ENCODE peak calls at places on chromosomes 6 and 20, in seven cellular contexts. F is GM23338, I is HCT116, S is OCI-LY7, R is neural progenitor cell, O is MM.1S, X is SK-N-SH. Y is an unnamed sample.

GRCh38 chr6:16503919-16504554 is 257.2 kb downstream of the ATXN1 start:
- DNase-seq in F (no peak), I (no peak), S (no peak), R (no peak), O (peak; percentile 67), X (no peak), Y (no peak)

GRCh38 chr20:42102000-42102399 is 483.8 kb upstream of the CHD6 start:
- DNase-seq in F (no peak), I (no peak), S (no peak), R (no peak), O (no peak), X (peak; percentile 51), Y (no peak)

GRCh38 chr6:122657601-122658000 is 47.4 kb downstream of the PKIB start:
- DNase-seq in F (no peak), I (no peak), S (no peak), R (no peak), O (no peak), X (no peak), Y (no peak)

GRCh38 chr6:124099520-124099919 is 295.9 kb downstream of the NKAIN2 start:
- DNase-seq in F (peak; percentile 49), I (no peak), S (no peak), R (peak; percentile 72), O (no peak), X (no peak), Y (no peak)

GRCh38 chr20:44151621-44152416 is 35.2 kb downstream of the JPH2 start:
- DNase-seq in F (no peak), I (peak; percentile 51), S (no peak), R (no peak), O (no peak), X (no peak), Y (peak; percentile 38)

GRCh38 chr6:30752164-30752927 is 8.0 kb upstream of the IER3 start:
- DNase-seq in F (no peak), I (peak; percentile 99), S (no peak), R (no peak), O (no peak), X (peak; percentile 64), Y (peak; percentile 91)

GRCh38 chr6:35080016-35080680 is 61.0 kb downstream of the TCP11 start:
- DNase-seq in F (no peak), I (no peak), S (no peak), R (no peak), O (no peak), X (no peak), Y (no peak)

GRCh38 chr6:39341942-39342341 is 19.4 kb upstream of the KCNK16 start:
- DNase-seq in F (no peak), I (no peak), S (no peak), R (no peak), O (no peak), X (no peak), Y (no peak)

GRCh38 chr6:133645000-133645619 is 243.8 kb upstream of the TCF21 start:
- DNase-seq in F (no peak), I (no peak), S (no peak), R (no peak), O (no peak), X (no peak), Y (peak; percentile 44)

GRCh38 chr6:169363590-169363989 is 109.9 kb upstream of the THBS2 start:
- DNase-seq in F (no peak), I (no peak), S (no peak), R (no peak), O (no peak), X (no peak), Y (no peak)

GRCh38 chr6:35181933-35182612 is 31.7 kb upstream of the SCUBE3 start:
- DNase-seq in F (peak; percentile 73), I (peak; percentile 86), S (no peak), R (peak; percentile 32), O (no peak), X (peak; percentile 64), Y (peak; percentile 65)

GRCh38 chr20:53331151-53331973 is 262.3 kb downstream of the ZNF217 start:
- DNase-seq in F (peak; percentile 32), I (peak; percentile 28), S (no peak), R (no peak), O (no peak), X (peak; percentile 15), Y (peak; percentile 23)

GRCh38 chr6:133889557-133890301 is 816 bp downstream of the TCF21 start:
- DNase-seq in F (peak; percentile 63), I (no peak), S (no peak), R (peak; percentile 79), O (no peak), X (peak; percentile 45), Y (peak; percentile 43)

GRCh38 chr20:9457055-9457454 is 57.3 kb upstream of the LAMP5 start:
- DNase-seq in F (no peak), I (no peak), S (no peak), R (no peak), O (peak; percentile 19), X (no peak), Y (no peak)

GRCh38 chr20:5039255-5039657 is 37.9 kb upstream of the SLC23A2 start:
- DNase-seq in F (no peak), I (no peak), S (no peak), R (no peak), O (no peak), X (no peak), Y (no peak)

GRCh38 chr6:163694988-163695942 is 280.7 kb downstream of the QKI start:
- DNase-seq in F (no peak), I (no peak), S (no peak), R (no peak), O (no peak), X (no peak), Y (peak; percentile 17)

GRCh38 chr20:44733341-44734069 is 12.2 kb upstream of the KCNK15 start:
- DNase-seq in F (peak; percentile 88), I (peak; percentile 51), S (peak; percentile 68), R (peak; percentile 81), O (peak; percentile 59), X (peak; percentile 71), Y (peak; percentile 85)

GRCh38 chr6:20840675-20841074 is 306.4 kb downstream of the CDKAL1 start:
- DNase-seq in F (no peak), I (no peak), S (no peak), R (no peak), O (no peak), X (no peak), Y (no peak)

GRCh38 chr20:57385940-57386339 is 5.3 kb upstream of the RBM38 start:
- DNase-seq in F (no peak), I (no peak), S (no peak), R (no peak), O (no peak), X (no peak), Y (no peak)

GRCh38 chr6:146857960-146858308 is 259.2 kb downstream of the ADGB start:
- DNase-seq in F (peak; percentile 61), I (no peak), S (no peak), R (peak; percentile 51), O (no peak), X (peak; percentile 66), Y (no peak)

GRCh38 chr20:51446656-51447055 is 95.9 kb downstream of the NFATC2 start:
- DNase-seq in F (no peak), I (peak; percentile 77), S (no peak), R (no peak), O (no peak), X (peak; percentile 42), Y (peak; percentile 67)

GRCh38 chr6:89048985-89049384 is 31.6 kb upstream of the PNRC1 start:
- DNase-seq in F (no peak), I (no peak), S (no peak), R (no peak), O (no peak), X (no peak), Y (peak; percentile 30)

GRCh38 chr6:43790031-43790430 is 20.0 kb downstream of the VEGFA start:
- DNase-seq in F (no peak), I (no peak), S (no peak), R (no peak), O (no peak), X (no peak), Y (peak; percentile 55)

GRCh38 chr6:122654016-122654415 is 43.8 kb downstream of the PKIB start:
- DNase-seq in F (no peak), I (no peak), S (no peak), R (no peak), O (no peak), X (no peak), Y (no peak)

DNA sequence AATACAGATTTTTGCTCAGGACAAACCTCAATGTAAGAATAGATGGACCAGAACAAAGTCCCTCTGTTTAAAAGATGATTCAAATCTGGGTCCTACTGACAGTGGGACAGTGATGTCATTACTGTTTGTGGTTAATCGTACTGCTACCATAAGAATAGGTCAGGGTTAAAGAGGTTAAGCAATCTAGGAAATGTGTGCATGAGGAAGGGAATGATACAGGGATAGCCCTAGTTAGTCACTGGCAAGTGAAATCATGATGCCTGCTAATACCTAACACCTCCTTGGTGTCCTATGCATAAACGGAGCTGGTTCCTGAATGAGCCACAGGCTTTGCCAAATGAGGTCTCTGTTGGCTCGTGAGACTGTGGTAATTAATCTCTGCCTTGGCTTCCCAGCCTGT is 3.7 kb downstream of the MEP1A start:
- DNase-seq in F (no peak), I (no peak), S (no peak), R (no peak), O (no peak), X (no peak), Y (no peak)
- TF ChIP-seq EZH2phosphoT487 in F (no peak), I (no peak), S (no peak), R (no peak), O (no peak), X (no peak), Y (no peak)

GRCh38 chr6:159842035-159842434 is 42.0 kb downstream of the PNLDC1 start:
- DNase-seq in F (peak; percentile 77), I (peak; percentile 24), S (no peak), R (peak; percentile 28), O (no peak), X (peak; percentile 48), Y (no peak)
- TF ChIP-seq CTCF in F (peak; percentile 62), I (peak; percentile 35), S (peak; percentile 27), R (peak; percentile 49), O (no peak), X (peak; percentile 47), Y (no peak)

GRCh38 chr6:161435426-161436065 is 161.7 kb upstream of the AGPAT4 start:
- DNase-seq in F (no peak), I (no peak), S (no peak), R (no peak), O (no peak), X (no peak), Y (no peak)
- H3K27ac ChIP-seq in F (no peak overlapping the region), I (no peak overlapping the region), S (no peak overlapping the region), R (peak overlapping the region; percentile 64), O (no peak overlapping the region), X (peak overlapping the region; percentile 65), Y (peak overlapping the region; percentile 2)

GRCh38 chr6:12916001-12916400 is 199.4 kb downstream of the PHACTR1 start:
- DNase-seq in F (no peak), I (no peak), S (no peak), R (no peak), O (no peak), X (no peak), Y (no peak)

GRCh38 chr6:12909828-12910227 is 193.3 kb downstream of the PHACTR1 start:
- DNase-seq in F (no peak), I (no peak), S (no peak), R (no peak), O (no peak), X (no peak), Y (peak; percentile 9)

DNA sequence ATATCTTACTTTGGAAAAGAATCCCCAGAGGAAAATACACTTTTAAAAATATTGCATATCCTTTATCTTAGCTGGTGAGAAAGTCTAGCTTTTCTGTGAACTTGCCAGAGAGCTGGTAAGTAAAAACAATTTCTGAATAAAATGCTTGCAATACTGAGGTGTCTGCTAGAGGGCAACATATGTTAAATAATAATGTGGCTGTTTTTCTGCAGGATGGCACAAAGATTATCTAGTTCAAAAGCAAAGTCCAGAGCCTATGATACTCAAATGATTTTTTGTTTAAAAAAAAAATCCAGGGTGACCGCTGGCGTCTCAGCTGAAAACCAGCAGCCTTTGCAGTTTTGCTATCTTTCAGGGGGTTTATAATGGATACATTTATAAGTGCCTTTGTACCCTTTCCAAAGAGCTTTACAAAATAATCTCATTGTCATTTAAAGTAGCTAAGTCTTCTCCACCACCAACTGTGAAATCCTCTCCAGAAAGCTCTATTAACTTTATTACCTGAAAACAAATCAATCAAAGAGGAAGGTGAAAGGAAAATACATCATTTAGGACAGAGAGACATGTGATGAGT is 194.9 kb downstream of the PHACTR1 start:
- DNase-seq in F (peak; percentile 48), I (no peak), S (peak; percentile 28), R (peak; percentile 23), O (peak; percentile 48), X (peak; percentile 46), Y (peak; percentile 50)
- TF ChIP-seq EZH2phosphoT487 in F (no peak), I (no peak), S (no peak), R (no peak), O (no peak), X (no peak), Y (no peak)